ENCODE peak calls at places on chromosome 7, in seven cellular contexts. X is colonic mucosa, E is right atrium auricular region, V is right cardiac atrium, O is IMR-90, W is breast epithelium, Y is GM12878. R is an unnamed sample.

GRCh38 chr7:1597791-1598190 is 28.0 kb upstream of the PSMG3 start:
- DNase-seq in V (no peak), W (no peak), O (no peak), Y (no peak), X (no peak), E (no peak), R (no peak)

GRCh38 chr7:158957921-158958471 is 101.6 kb downstream of the DYNC2I1 start:
- DNase-seq in E (no peak), V (no peak), Y (no peak), O (no peak), X (peak; percentile 92), W (peak; percentile 58), R (peak; percentile 76)

GRCh38 chr7:154680894-154681659 is 321.8 kb downstream of the PAXIP1 start:
- DNase-seq in E (no peak), O (no peak), Y (no peak), W (no peak), V (no peak), X (no peak), R (no peak)

GRCh38 chr7:100803398-100804161 is 23.7 kb downstream of the EPHB4 start:
- DNase-seq in E (peak; percentile 84), V (peak; percentile 84), Y (peak; percentile 56), X (peak; percentile 94), W (peak; percentile 86), O (peak; percentile 83), R (no peak)

GRCh38 chr7:6271091-6271658 is 1.2 kb downstream of the CYTH3 start:
- DNase-seq in W (peak; percentile 35), X (peak; percentile 61), O (peak; percentile 39), Y (no peak), E (peak; percentile 82), V (peak; percentile 55), R (peak; percentile 43)

GRCh38 chr7:1224093-1224702 is 8.5 kb upstream of the UNCX start:
- DNase-seq in E (no peak), V (no peak), O (no peak), Y (no peak), X (no peak), W (no peak), R (peak; percentile 70)

GRCh38 chr7:94656925-94657731 is 1.2 kb upstream of the SGCE start:
- DNase-seq in V (no peak), Y (no peak), E (no peak), O (peak; percentile 40), W (no peak), X (peak; percentile 24), R (peak; percentile 57)

GRCh38 chr7:135510603-135511183 is 791 bp upstream of the CNOT4 start:
- DNase-seq in V (no peak), Y (peak; percentile 4), X (peak; percentile 30), O (peak; percentile 41), E (no peak), W (no peak), R (peak; percentile 18)

GRCh38 chr7:95472521-95473160 is 13.1 kb upstream of the ASB4 start:
- DNase-seq in V (no peak), W (no peak), E (no peak), Y (no peak), O (peak; percentile 3), X (no peak), R (peak; percentile 67)

GRCh38 chr7:68411742-68412141 is 1186.5 kb upstream of the AUTS2 start:
- DNase-seq in V (no peak), X (no peak), Y (no peak), W (no peak), O (no peak), E (no peak), R (no peak)

GRCh38 chr7:33486626-33487025 is 357.3 kb downstream of the BBS9 start:
- DNase-seq in X (no peak), Y (no peak), E (no peak), O (no peak), W (no peak), V (no peak), R (no peak)

GRCh38 chr7:106583133-106583532 is 77.8 kb downstream of the CCDC71L start:
- DNase-seq in Y (no peak), X (no peak), E (no peak), V (no peak), W (no peak), O (peak; percentile 90), R (no peak)

GRCh38 chr7:33446551-33446950 is 317.2 kb downstream of the BBS9 start:
- DNase-seq in W (no peak), Y (no peak), O (no peak), X (no peak), V (no peak), E (no peak), R (no peak)

GRCh38 chr7:135224027-135224426 is 9.6 kb upstream of the STRA8 start:
- DNase-seq in X (no peak), W (no peak), E (no peak), Y (no peak), V (no peak), O (no peak), R (no peak)

GRCh38 chr7:79933144-79933543 is 201.5 kb upstream of the GNAI1 start:
- DNase-seq in O (peak; percentile 89), X (no peak), E (no peak), V (no peak), Y (no peak), W (no peak), R (no peak)

DNA sequence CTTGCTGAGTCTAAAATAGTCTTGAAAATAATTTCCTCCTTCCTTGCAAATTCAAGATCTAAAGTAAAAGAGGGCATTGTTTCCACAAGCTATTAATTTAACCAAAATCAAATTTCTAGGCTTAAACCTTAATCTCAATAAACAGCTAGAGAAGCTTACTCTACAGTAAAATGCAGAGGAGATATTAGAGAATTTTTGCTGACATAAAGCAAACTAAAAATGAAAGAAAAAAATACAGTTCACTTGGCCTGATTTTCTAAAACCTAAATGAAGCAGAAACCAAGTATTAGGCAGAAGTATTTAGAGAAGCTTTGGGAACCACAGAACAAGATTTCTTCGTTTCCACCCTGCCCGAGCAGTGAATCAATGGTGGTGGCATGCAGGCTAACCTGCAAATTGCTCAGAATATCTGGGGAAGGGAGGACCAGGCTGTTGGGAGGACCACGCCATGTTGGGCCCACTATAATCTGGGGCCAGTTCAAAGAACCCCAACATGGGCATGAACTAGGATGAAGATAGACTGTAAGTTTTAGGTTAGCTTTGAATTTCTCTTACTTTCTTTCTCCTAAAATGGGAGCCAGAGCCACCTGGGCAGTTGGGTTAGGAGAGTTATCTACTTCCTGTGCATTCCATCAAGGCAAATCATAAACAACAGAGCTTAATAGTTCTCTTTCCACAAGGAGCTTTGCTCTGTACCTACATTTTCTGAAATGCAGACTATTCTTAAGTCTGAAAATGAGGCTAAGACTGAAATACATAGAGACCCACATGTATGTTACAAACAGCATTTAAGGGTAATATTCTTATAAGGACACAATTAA is 4.1 kb downstream of the LAMB1 start:
- DNase-seq in X (no peak), O (no peak), W (no peak), V (no peak), Y (no peak), E (no peak), R (no peak)
- H3K4me1 ChIP-seq in X (peaks cover 21% of the 10 kb centered on the region), O (peaks cover 24% of the 10 kb centered on the region), W (no peaks in the 10 kb centered on the region), V (peaks cover 6% of the 10 kb centered on the region), Y (no peaks in the 10 kb centered on the region), E (peaks cover 73% of the 10 kb centered on the region), R (peaks cover 39% of the 10 kb centered on the region)

DNA sequence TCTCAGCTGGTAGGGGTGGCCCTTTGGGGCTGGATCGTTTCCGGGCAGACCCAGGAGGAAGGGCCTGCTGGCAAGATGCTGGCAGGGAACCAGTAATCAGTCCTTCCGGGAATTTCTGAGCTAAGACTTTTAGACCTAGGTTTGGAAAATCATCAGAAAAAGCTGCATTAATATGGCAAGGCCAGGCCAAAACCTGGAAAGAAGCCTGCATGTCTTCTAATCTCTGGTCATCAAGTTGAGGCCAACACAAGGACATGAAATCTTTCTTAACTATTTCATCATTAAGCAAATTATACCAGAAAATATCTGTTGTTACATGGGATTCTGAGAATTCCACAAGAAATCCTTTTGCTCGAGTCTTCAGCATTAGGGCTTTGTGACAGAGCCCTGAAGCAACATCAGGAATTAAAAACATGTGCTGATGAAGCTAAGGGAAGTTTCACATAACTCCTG is 19.9 kb downstream of the CPA1 start:
- DNase-seq in Y (no peak), O (peak; percentile 58), X (no peak), W (no peak), V (no peak), E (peak; percentile 55), R (no peak)
- H3K4me3 ChIP-seq in Y (no peak overlapping the region), O (no peak overlapping the region), X (no peak overlapping the region), W (no peak overlapping the region), V (no peak overlapping the region), E (no peak overlapping the region), R (no peak overlapping the region)

GRCh38 chr7:157391036-157391710 is 54.4 kb downstream of the DNAJB6 start:
- DNase-seq in W (no peak), X (no peak), O (no peak), E (no peak), Y (no peak), V (no peak), R (no peak)
- H3K4me1 ChIP-seq in W (no peaks in the 10 kb centered on the region), X (no peaks in the 10 kb centered on the region), O (peaks cover 1% of the 10 kb centered on the region), E (peaks cover 57% of the 10 kb centered on the region), Y (no peaks in the 10 kb centered on the region), V (peaks cover 16% of the 10 kb centered on the region), R (peaks cover 2% of the 10 kb centered on the region)

GRCh38 chr7:108770981-108771728 is 201.5 kb downstream of the DNAJB9 start:
- DNase-seq in W (no peak), O (no peak), E (no peak), X (no peak), V (no peak), Y (no peak), R (no peak)

DNA sequence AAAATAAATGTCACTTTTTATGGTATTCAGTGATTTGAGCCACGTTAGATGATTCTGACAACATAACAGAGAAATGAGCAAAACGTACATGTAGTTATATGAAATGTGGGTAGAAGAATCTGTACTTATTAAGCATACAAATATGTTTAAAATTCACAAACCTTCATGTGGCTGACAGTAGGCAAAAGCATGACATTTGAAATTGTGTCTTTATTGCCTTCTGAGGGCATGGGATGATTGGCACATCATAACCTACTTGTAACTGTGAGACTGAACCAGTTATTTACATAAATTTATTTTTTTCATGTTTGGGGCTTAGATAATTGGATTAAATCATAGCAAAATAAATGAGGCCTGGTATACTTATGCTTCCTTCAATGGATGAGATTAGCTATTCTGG is 202.2 kb downstream of the DNAJB9 start:
- DNase-seq in Y (no peak), V (no peak), W (no peak), E (no peak), X (no peak), O (no peak), R (no peak)
- H3K4me3 ChIP-seq in Y (no peak overlapping the region), V (no peak overlapping the region), W (no peak overlapping the region), E (no peak overlapping the region), X (no peak overlapping the region), O (no peak overlapping the region), R (no peak overlapping the region)

DNA sequence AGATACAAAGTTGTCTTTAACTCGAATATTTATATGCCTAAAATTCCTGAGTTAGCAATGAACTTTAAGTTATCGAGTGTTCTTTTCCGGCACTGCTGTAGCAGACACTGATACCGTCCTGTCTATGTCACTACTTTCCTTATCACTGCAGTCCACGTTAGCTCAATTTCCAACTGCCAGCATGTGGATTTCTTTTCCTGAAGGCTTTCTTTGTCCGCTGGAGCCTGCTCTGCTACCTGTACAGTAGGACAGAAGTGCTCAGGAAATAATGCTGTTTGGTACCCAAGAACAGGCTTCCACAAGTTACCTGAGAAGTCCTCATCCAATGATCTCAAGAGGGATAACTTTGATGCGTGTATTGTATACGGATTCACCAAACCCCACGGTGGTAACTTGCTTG is 329.4 kb downstream of the NXPH1 start:
- DNase-seq in W (no peak), X (no peak), V (no peak), O (no peak), Y (no peak), E (no peak), R (no peak)
- H3K4me1 ChIP-seq in W (no peaks in the 10 kb centered on the region), X (no peaks in the 10 kb centered on the region), V (no peaks in the 10 kb centered on the region), O (no peaks in the 10 kb centered on the region), Y (no peaks in the 10 kb centered on the region), E (no peaks in the 10 kb centered on the region), R (no peaks in the 10 kb centered on the region)

R was measured in HAP-1.